ENCODE peak calls at places on chromosomes 4 and X, in four cellular contexts. One of them, this sample, is unnamed.

GRCh38 chr4:106032851-106033286 is 137.6 kb downstream of the NPNT start:
- DNase-seq in NCI-H2081: no peak
- DNase-seq in bronchial epithelial cell: peak; percentile 36
- DNase-seq in CD8-positive, alpha-beta T cell: no peak
- DNase-seq in this sample: no peak

GRCh38 chrX:155188786-155189185 is 27.5 kb upstream of the VBP1 start:
- DNase-seq in CD8-positive, alpha-beta T cell: no peak
- DNase-seq in NCI-H2081: no peak
- DNase-seq in bronchial epithelial cell: no peak
- DNase-seq in this sample: peak; percentile 10

GRCh38 chrX:71017396-71017939 is 50.7 kb downstream of the SNX12 start:
- DNase-seq in bronchial epithelial cell: peak; percentile 4
- DNase-seq in CD8-positive, alpha-beta T cell: no peak
- DNase-seq in NCI-H2081: no peak
- DNase-seq in this sample: no peak

GRCh38 chr4:145480257-145480656 is 1.4 kb upstream of the SMAD1 start:
- DNase-seq in CD8-positive, alpha-beta T cell: no peak
- DNase-seq in NCI-H2081: no peak
- DNase-seq in bronchial epithelial cell: no peak
- DNase-seq in this sample: no peak

GRCh38 chr4:23945521-23946017 is 55.7 kb upstream of the PPARGC1A start:
- DNase-seq in NCI-H2081: no peak
- DNase-seq in bronchial epithelial cell: peak; percentile 90
- DNase-seq in CD8-positive, alpha-beta T cell: no peak
- DNase-seq in this sample: no peak

GRCh38 chrX:18877472-18877871 is 106.4 kb downstream of the PHKA2 start:
- DNase-seq in bronchial epithelial cell: peak; percentile 30
- DNase-seq in NCI-H2081: no peak
- DNase-seq in CD8-positive, alpha-beta T cell: no peak
- DNase-seq in this sample: no peak

GRCh38 chrX:4263005-4263404 is 549.6 kb upstream of the PRKX start:
- DNase-seq in NCI-H2081: no peak
- DNase-seq in CD8-positive, alpha-beta T cell: no peak
- DNase-seq in bronchial epithelial cell: peak; percentile 0
- DNase-seq in this sample: no peak

GRCh38 chr4:76752911-76753494 is 144.9 kb downstream of the SOWAHB start:
- DNase-seq in NCI-H2081: no peak
- DNase-seq in CD8-positive, alpha-beta T cell: no peak
- DNase-seq in bronchial epithelial cell: peak; percentile 93
- DNase-seq in this sample: no peak

GRCh38 chr4:165877291-165877690 is 4.3 kb downstream of the TLL1 start:
- DNase-seq in NCI-H2081: peak; percentile 42
- DNase-seq in bronchial epithelial cell: no peak
- DNase-seq in CD8-positive, alpha-beta T cell: no peak
- DNase-seq in this sample: no peak

GRCh38 chrX:108165349-108166111 is 74.0 kb downstream of the ATG4A start:
- DNase-seq in bronchial epithelial cell: no peak
- DNase-seq in CD8-positive, alpha-beta T cell: no peak
- DNase-seq in NCI-H2081: peak; percentile 74
- DNase-seq in this sample: no peak

GRCh38 chrX:103063918-103064434 is at the start of gene BEX1:
- DNase-seq in bronchial epithelial cell: peak; percentile 0
- DNase-seq in NCI-H2081: peak; percentile 96
- DNase-seq in CD8-positive, alpha-beta T cell: no peak
- DNase-seq in this sample: no peak

GRCh38 chr4:120155287-120155686 is 88.6 kb upstream of the MAD2L1 start:
- DNase-seq in NCI-H2081: no peak
- DNase-seq in bronchial epithelial cell: peak; percentile 20
- DNase-seq in CD8-positive, alpha-beta T cell: no peak
- DNase-seq in this sample: no peak

GRCh38 chrX:9122504-9123245 is 88.7 kb upstream of the FAM9B start:
- DNase-seq in bronchial epithelial cell: no peak
- DNase-seq in NCI-H2081: no peak
- DNase-seq in CD8-positive, alpha-beta T cell: no peak
- DNase-seq in this sample: no peak

This sample was measured in activated gamma-delta T cell treated with Interleukin-2 at 50 U/mL for 16 hours.